ENCODE peak calls at places on chromosomes 6 and 20, in ten cellular contexts. Y is fibroblast of lung; Q is IMR-90; U is lung; X is kidney; K is AG04450; W is CD8-positive, alpha-beta memory T cell; Z is ovary; F is mesendoderm; E is A549. T is an unnamed sample.

GRCh38 chr6:150233797-150234399 is 91.1 kb downstream of the PPP1R14C start:
- DNase-seq in Y (no peak), Q (no peak), U (no peak), X (no peak), K (no peak), W (no peak), Z (no peak), F (no peak), E (no peak), T (no peak)

GRCh38 chr6:32046450-32047083 is 8.4 kb downstream of the CYP21A2 start:
- DNase-seq in Y (peak; percentile 6), Q (no peak), U (no peak), X (peak; percentile 78), K (no peak), W (no peak), Z (peak; percentile 70), F (peak; percentile 57), E (no peak), T (no peak)

GRCh38 chr6:170500955-170501590 is 52.0 kb downstream of the PSMB1 start:
- DNase-seq in Y (no peak), Q (no peak), U (no peak), X (no peak), K (no peak), W (no peak), Z (no peak), F (no peak), E (no peak), T (no peak)

GRCh38 chr6:1589208-1589607 is 20.5 kb upstream of the FOXC1 start:
- DNase-seq in Y (no peak), Q (no peak), U (no peak), X (no peak), K (no peak), W (no peak), Z (no peak), F (no peak), E (no peak), T (no peak)

GRCh38 chr6:16181429-16182359 is 52.8 kb downstream of the MYLIP start:
- DNase-seq in Y (no peak), Q (no peak), U (peak; percentile 46), X (no peak), K (no peak), W (no peak), Z (no peak), F (no peak), E (no peak), T (no peak)

GRCh38 chr6:19433101-19433500 is 404.1 kb upstream of the ID4 start:
- DNase-seq in Y (no peak), Q (no peak), U (no peak), X (no peak), K (no peak), W (no peak), Z (no peak), F (no peak), E (no peak), T (no peak)

GRCh38 chr20:23095504-23095903 is 9.4 kb upstream of the CD93 start:
- DNase-seq in Y (no peak), Q (no peak), U (no peak), X (peak; percentile 41), K (no peak), W (no peak), Z (no peak), F (no peak), E (no peak), T (no peak)

GRCh38 chr6:20404641-20405032 is 3.0 kb downstream of the E2F3 start:
- DNase-seq in Y (peak; percentile 75), Q (peak; percentile 81), U (no peak), X (no peak), K (no peak), W (peak; percentile 67), Z (no peak), F (peak; percentile 92), E (peak; percentile 57), T (peak; percentile 74)

DNA sequence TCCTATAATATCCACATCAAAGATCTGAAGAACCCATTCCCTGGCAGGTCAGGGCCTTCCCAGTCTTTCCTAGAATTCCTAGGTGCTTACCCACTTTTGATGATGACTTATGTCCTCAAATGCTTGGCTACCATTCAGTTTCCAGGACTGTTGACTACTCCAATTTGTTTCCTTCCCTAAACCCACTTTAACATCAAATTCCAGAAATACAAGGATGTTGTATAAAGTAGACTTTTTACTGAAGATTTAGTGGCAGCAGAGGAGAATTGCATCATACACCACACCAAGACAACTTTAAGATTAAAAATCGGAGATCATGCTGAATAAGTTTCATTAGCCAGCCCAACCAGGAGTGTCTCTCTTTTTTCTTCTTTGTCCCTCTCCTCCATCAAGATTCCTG is 203.3 kb upstream of the LAMP5 start:
- DNase-seq in Y (peak; percentile 32), Q (peak; percentile 24), U (no peak), X (no peak), K (no peak), W (no peak), Z (no peak), F (peak; percentile 16), E (no peak), T (no peak)
- H3K27ac ChIP-seq in Y (no peak overlapping the region), Q (peak overlapping the region; percentile 26), U (no peak overlapping the region), X (no peak overlapping the region), K (no peak overlapping the region), W (no peak overlapping the region), Z (no peak overlapping the region), F (no peak overlapping the region), E (peak overlapping the region; percentile 53), T (no peak overlapping the region)

GRCh38 chr6:160424256-160424655 is 76.1 kb downstream of the SLC22A3 start:
- DNase-seq in Y (no peak), Q (no peak), U (no peak), X (no peak), K (no peak), W (no peak), Z (no peak), F (no peak), E (no peak), T (no peak)

GRCh38 chr6:160420969-160421556 is 72.9 kb downstream of the SLC22A3 start:
- DNase-seq in Y (no peak), Q (no peak), U (no peak), X (no peak), K (no peak), W (no peak), Z (no peak), F (no peak), E (no peak), T (no peak)

GRCh38 chr6:160419488-160419887 is 71.3 kb downstream of the SLC22A3 start:
- DNase-seq in Y (no peak), Q (no peak), U (no peak), X (no peak), K (no peak), W (no peak), Z (no peak), F (no peak), E (no peak), T (no peak)

GRCh38 chr6:160420253-160420968 is 72.2 kb downstream of the SLC22A3 start:
- DNase-seq in Y (no peak), Q (no peak), U (no peak), X (no peak), K (no peak), W (no peak), Z (no peak), F (no peak), E (no peak), T (no peak)

DNA sequence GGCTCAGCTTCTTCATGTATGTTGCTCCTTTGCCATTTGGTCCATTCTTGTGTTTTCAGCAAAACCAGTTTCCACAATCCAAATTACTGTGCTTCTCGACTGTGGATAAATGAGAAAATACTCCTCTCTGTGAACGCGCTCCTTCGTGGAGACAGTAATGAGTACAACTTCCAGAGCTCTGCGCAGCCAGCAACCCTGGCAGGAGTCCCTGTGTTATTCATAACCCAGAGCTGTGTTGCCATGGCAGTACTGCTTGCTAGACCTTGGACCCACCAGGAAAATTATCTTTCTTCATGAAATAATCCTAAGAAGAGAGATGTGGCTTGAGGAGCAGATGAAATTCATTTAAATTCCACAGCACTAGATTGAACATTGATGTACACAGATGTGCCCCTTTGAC is 73.7 kb downstream of the SLC22A3 start:
- DNase-seq in Y (peak; percentile 38), Q (no peak), U (no peak), X (no peak), K (no peak), W (no peak), Z (peak; percentile 77), F (no peak), E (no peak), T (no peak)
- H3K27ac ChIP-seq in Y (no peak overlapping the region), Q (no peak overlapping the region), U (no peak overlapping the region), X (no peak overlapping the region), K (no peak overlapping the region), W (no peak overlapping the region), Z (peak overlapping the region; percentile 83), F (no peak overlapping the region), E (no peak overlapping the region), T (no peak overlapping the region)

DNA sequence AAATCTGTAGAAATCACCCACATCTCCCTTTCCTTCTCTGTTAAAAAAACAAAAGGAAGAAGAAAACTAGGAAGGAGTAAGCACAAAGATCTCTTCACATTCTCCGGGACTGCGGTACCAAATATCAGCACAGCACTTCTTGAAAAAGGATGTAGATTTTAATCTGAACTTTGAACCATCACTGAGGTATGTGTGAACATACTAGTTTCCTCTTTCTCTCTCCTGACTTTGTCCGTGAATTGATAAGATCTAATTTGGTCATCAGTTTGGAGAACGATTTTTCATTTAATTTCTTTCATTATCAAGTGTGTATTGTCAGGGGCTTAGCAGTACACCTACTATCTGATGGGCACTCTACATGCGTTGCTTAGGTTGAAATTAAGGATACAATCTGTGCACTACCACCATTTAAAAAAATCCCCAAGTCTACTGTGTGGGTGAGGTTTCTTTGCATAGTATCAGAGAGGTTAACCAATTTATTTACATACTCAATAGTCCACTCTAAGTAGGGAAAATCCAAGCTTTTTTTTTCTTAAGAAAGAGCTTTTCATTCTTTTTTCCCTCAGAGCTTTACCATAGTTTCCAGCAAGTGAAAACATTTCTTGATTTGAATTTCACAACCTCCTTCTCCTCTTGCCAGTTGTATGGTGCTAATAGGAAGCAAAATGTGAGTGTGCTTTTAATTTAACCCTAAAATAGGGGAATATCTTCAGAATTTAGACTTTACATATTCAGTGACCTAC is 105.5 kb upstream of the ESR1 start:
- DNase-seq in Y (no peak), Q (no peak), U (no peak), X (no peak), K (no peak), W (no peak), Z (no peak), F (no peak), E (no peak), T (no peak)
- H3K27ac ChIP-seq in Y (no peak overlapping the region), Q (no peak overlapping the region), U (no peak overlapping the region), X (no peak overlapping the region), K (no peak overlapping the region), W (no peak overlapping the region), Z (peak overlapping the region; percentile 9), F (no peak overlapping the region), E (no peak overlapping the region), T (no peak overlapping the region)

DNA sequence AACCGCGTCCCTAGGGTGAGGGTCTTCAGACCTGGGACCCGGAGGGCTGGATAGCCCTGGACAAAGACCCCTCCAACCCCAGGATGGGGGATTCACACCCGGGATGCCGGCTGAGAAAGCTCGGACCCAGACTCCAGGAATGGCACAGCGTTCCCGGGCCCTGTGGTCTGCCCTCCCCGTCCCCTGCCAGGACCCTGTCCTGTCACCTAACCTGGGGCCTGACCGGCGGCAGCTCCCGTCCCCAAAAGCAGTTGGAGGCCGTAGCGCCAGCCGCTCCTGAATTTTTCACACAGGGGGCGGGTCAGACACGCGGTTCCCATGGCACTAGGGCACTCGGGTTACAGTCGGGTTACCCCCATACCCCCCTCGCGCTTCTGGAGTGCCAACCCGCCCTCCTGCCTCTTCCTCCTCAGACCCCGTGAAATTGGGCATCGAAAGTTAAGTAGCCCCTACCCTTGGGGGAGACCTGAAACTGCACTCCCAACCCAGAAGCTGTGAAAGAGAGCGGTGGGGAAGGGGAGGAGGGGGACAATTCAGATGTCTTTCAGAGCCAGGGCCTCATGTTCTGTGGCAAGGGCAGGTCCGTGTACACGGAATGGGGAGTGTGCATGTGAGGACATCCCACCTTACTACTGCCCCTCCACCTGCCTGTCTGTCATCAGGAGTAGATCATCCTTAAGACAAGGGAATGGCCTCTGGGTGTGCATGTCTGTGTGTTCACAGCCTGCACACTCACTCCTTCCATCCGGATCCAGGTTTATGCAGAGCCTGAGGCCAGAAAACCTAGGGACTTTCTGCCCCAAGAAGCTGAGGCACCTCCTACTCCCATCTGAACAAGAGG is 604 bp downstream of the REM1 start:
- DNase-seq in Y (no peak), Q (no peak), U (no peak), X (no peak), K (no peak), W (no peak), Z (no peak), F (no peak), E (no peak), T (no peak)
- H3K27ac ChIP-seq in Y (no peak overlapping the region), Q (no peak overlapping the region), U (no peak overlapping the region), X (no peak overlapping the region), K (no peak overlapping the region), W (no peak overlapping the region), Z (peak overlapping the region; percentile 42), F (no peak overlapping the region), E (no peak overlapping the region), T (no peak overlapping the region)